ENCODE peak calls at places on chromosomes 7 and 10, in six cellular contexts. A is left ventricle myocardium inferior, V is Calu3, O is endodermal cell, C is WERI-Rb-1, M is foreskin keratinocyte. S is an unnamed sample.

GRCh38 chr10:124917168-124917938 is 24.6 kb upstream of the ZRANB1 start:
- DNase-seq in C (peak; percentile 47), O (peak; percentile 75), A (peak; percentile 36), V (peak; percentile 20), M (no peak), S (no peak)

GRCh38 chr10:34746094-34746493 is 69.0 kb downstream of the PARD3 start:
- DNase-seq in C (no peak), M (no peak), A (no peak), V (peak; percentile 42), O (no peak), S (no peak)

GRCh38 chr10:71741029-71741428 is 21.5 kb upstream of the C10orf105 start:
- DNase-seq in C (no peak), V (no peak), O (no peak), M (no peak), A (no peak), S (no peak)

GRCh38 chr10:77496941-77497420 is 140.6 kb downstream of the KCNMA1 start:
- DNase-seq in O (no peak), C (no peak), M (peak; percentile 85), V (no peak), A (no peak), S (no peak)

GRCh38 chr10:58897708-58898107 is 278.7 kb upstream of the PHYHIPL start:
- DNase-seq in A (no peak), V (no peak), O (no peak), M (no peak), C (no peak), S (no peak)

GRCh38 chr7:66528652-66529051 is 100.0 kb upstream of the KCTD7 start:
- DNase-seq in O (no peak), C (no peak), A (no peak), M (no peak), V (no peak), S (no peak)

GRCh38 chr7:94578615-94579014 is 69.0 kb downstream of the CASD1 start:
- DNase-seq in A (no peak), V (peak; percentile 46), C (no peak), M (peak; percentile 13), O (no peak), S (no peak)

GRCh38 chr10:86779267-86780017 is 23.0 kb downstream of the BMPR1A start:
- DNase-seq in C (no peak), M (no peak), V (no peak), O (no peak), A (no peak), S (no peak)

GRCh38 chr7:105932835-105933477 is 30.1 kb upstream of the CDHR3 start:
- DNase-seq in V (no peak), O (peak; percentile 57), M (peak; percentile 5), A (no peak), C (no peak), S (no peak)

GRCh38 chr7:51666261-51666660 is 349.7 kb upstream of the COBL start:
- DNase-seq in O (peak; percentile 55), V (no peak), A (no peak), C (no peak), M (no peak), S (no peak)

GRCh38 chr10:72068901-72069446 is 19.4 kb downstream of the SPOCK2 start:
- DNase-seq in O (no peak), A (no peak), V (no peak), M (no peak), C (peak; percentile 48), S (no peak)

GRCh38 chr7:1181591-1181990 is 21.6 kb upstream of the ZFAND2A start:
- DNase-seq in M (no peak), V (no peak), O (no peak), C (no peak), A (no peak), S (no peak)

GRCh38 chr7:159026271-159027047 is 118.2 kb downstream of the VIPR2 start:
- DNase-seq in C (no peak), O (peak; percentile 67), A (no peak), M (no peak), V (no peak), S (peak; percentile 78)

GRCh38 chr10:77244746-77245145 is 392.9 kb downstream of the KCNMA1 start:
- DNase-seq in A (no peak), O (no peak), C (no peak), V (no peak), M (no peak), S (no peak)

GRCh38 chr10:99733366-99733765 is 1.3 kb downstream of the CUTC start:
- DNase-seq in V (no peak), O (no peak), M (no peak), C (no peak), A (no peak), S (no peak)

GRCh38 chr10:99730026-99730425 is 1.9 kb downstream of the COX15 start:
- DNase-seq in V (no peak), C (no peak), M (peak; percentile 74), A (no peak), O (no peak), S (no peak)

GRCh38 chr10:99732033-99732912 is at the start of the genes COX15 and CUTC:
- DNase-seq in V (peak; percentile 93), O (peak; percentile 99), C (peak; percentile 97), M (peak; percentile 89), A (peak; percentile 97), S (peak; percentile 98)

GRCh38 chr10:99731296-99732032 is 463 bp downstream of the COX15 start:
- DNase-seq in M (no peak), V (no peak), A (no peak), C (no peak), O (no peak), S (no peak)
- TF ChIP-seq CTCF in M (no peak), V (no peak), A (no peak), C (no peak), O (no peak), S (no peak)

GRCh38 chr10:84683550-84683949 is 355.2 kb downstream of the CCSER2 start:
- DNase-seq in M (peak; percentile 60), A (no peak), O (no peak), V (no peak), C (peak; percentile 41), S (no peak)
- TF ChIP-seq CTCF in M (no peak), A (no peak), O (no peak), V (no peak), C (no peak), S (no peak)

GRCh38 chr10:115831025-115831424 is 442.0 kb downstream of the GFRA1 start:
- DNase-seq in C (no peak), A (no peak), O (no peak), V (no peak), M (no peak), S (no peak)
- TF ChIP-seq CTCF in C (no peak), A (no peak), O (no peak), V (no peak), M (no peak), S (no peak)

GRCh38 chr10:29926649-29927048 is 132.7 kb downstream of the JCAD start:
- DNase-seq in C (peak; percentile 15), M (no peak), O (peak; percentile 52), V (peak; percentile 28), A (no peak), S (no peak)
- TF ChIP-seq CTCF in C (peak; percentile 53), M (peak; percentile 83), O (peak; percentile 62), V (no peak), A (peak; percentile 59), S (peak; percentile 63)

GRCh38 chr10:123687758-123688157 is 21.6 kb downstream of the GPR26 start:
- DNase-seq in V (no peak), M (no peak), A (no peak), O (peak; percentile 74), C (peak; percentile 30), S (no peak)
- TF ChIP-seq CTCF in V (no peak), M (no peak), A (no peak), O (peak; percentile 64), C (peak; percentile 33), S (no peak)

GRCh38 chr7:68547794-68548193 is 1050.5 kb upstream of the AUTS2 start:
- DNase-seq in M (no peak), V (no peak), O (no peak), C (no peak), A (no peak), S (no peak)
- TF ChIP-seq CTCF in M (no peak), V (no peak), O (no peak), C (no peak), A (no peak), S (no peak)

GRCh38 chr7:69892790-69893189 is 294.5 kb downstream of the AUTS2 start:
- DNase-seq in M (no peak), A (no peak), C (no peak), V (no peak), O (no peak), S (no peak)

GRCh38 chr7:69896100-69896499 is 297.8 kb downstream of the AUTS2 start:
- DNase-seq in V (no peak), M (no peak), C (peak; percentile 27), O (no peak), A (no peak), S (no peak)

GRCh38 chr7:69890081-69890369 is 291.8 kb downstream of the AUTS2 start:
- DNase-seq in M (no peak), O (no peak), C (no peak), A (no peak), V (no peak), S (no peak)

GRCh38 chr7:69898189-69898588 is 299.9 kb downstream of the AUTS2 start:
- DNase-seq in V (no peak), A (no peak), C (no peak), M (no peak), O (no peak), S (no peak)

DNA sequence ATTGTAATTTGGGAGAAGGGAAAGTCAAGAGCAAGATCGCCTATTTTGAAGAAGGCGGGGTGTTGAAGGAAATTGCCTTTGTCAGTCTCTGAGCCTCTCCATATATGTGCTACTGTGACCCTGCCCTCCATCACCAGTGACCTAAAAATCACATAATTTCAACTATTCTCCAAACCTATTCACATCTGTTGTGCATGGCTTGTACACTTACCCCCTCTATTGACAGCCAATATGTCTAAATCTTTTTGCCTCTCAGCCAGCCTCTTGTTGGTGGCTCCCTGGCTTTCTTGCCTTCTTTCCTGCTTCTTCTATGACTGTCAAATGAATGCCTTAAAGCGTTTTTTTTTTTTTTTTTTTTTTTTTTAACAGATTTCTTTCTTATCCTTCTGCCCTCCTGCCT is 295.6 kb downstream of the AUTS2 start:
- DNase-seq in A (no peak), C (no peak), V (no peak), M (no peak), O (no peak), S (no peak)
- TF ChIP-seq CTCF in A (peak; percentile 53), C (no peak), V (no peak), M (peak; percentile 63), O (peak; percentile 38), S (peak; percentile 65)